ENCODE peak calls at places on chromosomes 12 and 14, in nine cellular contexts. One of them, this sample, is unnamed.

GRCh38 chr12:20212036-20212435 is 156.3 kb upstream of the PDE3A start:
- DNase-seq in BJ: no peak
- DNase-seq in NCI-H460: no peak
- DNase-seq in activated T-helper 1 cell treated with anti-CD3 and anti-CD28 coated beads, Interleukin-2, amount 50 U/mL, for 16 hours: no peak
- DNase-seq in NCI-H69: peak; percentile 26
- DNase-seq in NCI-H187: no peak
- DNase-seq in fibroblast of lung: peak; percentile 75
- DNase-seq in epithelial cell of esophagus: no peak
- DNase-seq in activated CD8-positive, alpha-beta memory T cell treated with anti-CD3 and anti-CD28 coated beads for 48 hours: no peak
- DNase-seq in this sample: peak; percentile 70

GRCh38 chr14:68663385-68664076 is 129.3 kb downstream of the ZFP36L1 start:
- DNase-seq in epithelial cell of esophagus: no peak
- DNase-seq in NCI-H460: no peak
- DNase-seq in NCI-H69: no peak
- DNase-seq in BJ: no peak
- DNase-seq in fibroblast of lung: peak; percentile 59
- DNase-seq in activated T-helper 1 cell treated with anti-CD3 and anti-CD28 coated beads, Interleukin-2, amount 50 U/mL, for 16 hours: no peak
- DNase-seq in activated CD8-positive, alpha-beta memory T cell treated with anti-CD3 and anti-CD28 coated beads for 48 hours: no peak
- DNase-seq in NCI-H187: no peak
- DNase-seq in this sample: no peak

GRCh38 chr12:56884421-56884820 is 49.8 kb downstream of the SDR9C7 start:
- DNase-seq in fibroblast of lung: no peak
- DNase-seq in activated T-helper 1 cell treated with anti-CD3 and anti-CD28 coated beads, Interleukin-2, amount 50 U/mL, for 16 hours: no peak
- DNase-seq in NCI-H460: peak; percentile 38
- DNase-seq in NCI-H69: no peak
- DNase-seq in BJ: no peak
- DNase-seq in activated CD8-positive, alpha-beta memory T cell treated with anti-CD3 and anti-CD28 coated beads for 48 hours: no peak
- DNase-seq in epithelial cell of esophagus: peak; percentile 59
- DNase-seq in NCI-H187: no peak
- DNase-seq in this sample: no peak

GRCh38 chr14:24401810-24402702 is 3.3 kb downstream of the NYNRIN start:
- DNase-seq in NCI-H69: no peak
- DNase-seq in NCI-H187: no peak
- DNase-seq in NCI-H460: no peak
- DNase-seq in fibroblast of lung: no peak
- DNase-seq in epithelial cell of esophagus: no peak
- DNase-seq in activated CD8-positive, alpha-beta memory T cell treated with anti-CD3 and anti-CD28 coated beads for 48 hours: no peak
- DNase-seq in activated T-helper 1 cell treated with anti-CD3 and anti-CD28 coated beads, Interleukin-2, amount 50 U/mL, for 16 hours: no peak
- DNase-seq in BJ: no peak
- DNase-seq in this sample: no peak

GRCh38 chr12:45268672-45269406 is 52.9 kb downstream of the ANO6 start:
- DNase-seq in activated T-helper 1 cell treated with anti-CD3 and anti-CD28 coated beads, Interleukin-2, amount 50 U/mL, for 16 hours: no peak
- DNase-seq in BJ: peak; percentile 64
- DNase-seq in epithelial cell of esophagus: peak; percentile 78
- DNase-seq in NCI-H187: no peak
- DNase-seq in NCI-H69: peak; percentile 94
- DNase-seq in fibroblast of lung: peak; percentile 82
- DNase-seq in activated CD8-positive, alpha-beta memory T cell treated with anti-CD3 and anti-CD28 coated beads for 48 hours: no peak
- DNase-seq in NCI-H460: peak; percentile 29
- DNase-seq in this sample: peak; percentile 4

GRCh38 chr12:7162691-7163114 is 26.8 kb upstream of the PEX5 start:
- DNase-seq in activated CD8-positive, alpha-beta memory T cell treated with anti-CD3 and anti-CD28 coated beads for 48 hours: no peak
- DNase-seq in fibroblast of lung: no peak
- DNase-seq in epithelial cell of esophagus: peak; percentile 74
- DNase-seq in BJ: no peak
- DNase-seq in NCI-H187: peak; percentile 26
- DNase-seq in NCI-H69: peak; percentile 91
- DNase-seq in activated T-helper 1 cell treated with anti-CD3 and anti-CD28 coated beads, Interleukin-2, amount 50 U/mL, for 16 hours: no peak
- DNase-seq in NCI-H460: peak; percentile 12
- DNase-seq in this sample: no peak

GRCh38 chr12:72278894-72279293 is 6.7 kb downstream of the TRHDE start:
- DNase-seq in NCI-H460: no peak
- DNase-seq in fibroblast of lung: no peak
- DNase-seq in BJ: no peak
- DNase-seq in epithelial cell of esophagus: no peak
- DNase-seq in NCI-H187: no peak
- DNase-seq in activated T-helper 1 cell treated with anti-CD3 and anti-CD28 coated beads, Interleukin-2, amount 50 U/mL, for 16 hours: no peak
- DNase-seq in activated CD8-positive, alpha-beta memory T cell treated with anti-CD3 and anti-CD28 coated beads for 48 hours: no peak
- DNase-seq in NCI-H69: no peak
- DNase-seq in this sample: no peak

GRCh38 chr12:26172013-26172412 is 23.4 kb upstream of the SSPN start:
- DNase-seq in NCI-H69: no peak
- DNase-seq in fibroblast of lung: no peak
- DNase-seq in NCI-H187: no peak
- DNase-seq in BJ: no peak
- DNase-seq in epithelial cell of esophagus: no peak
- DNase-seq in NCI-H460: no peak
- DNase-seq in activated CD8-positive, alpha-beta memory T cell treated with anti-CD3 and anti-CD28 coated beads for 48 hours: no peak
- DNase-seq in activated T-helper 1 cell treated with anti-CD3 and anti-CD28 coated beads, Interleukin-2, amount 50 U/mL, for 16 hours: no peak
- DNase-seq in this sample: no peak

GRCh38 chr12:111685811-111686573 is at the start of the genes ACAD10 and BRAP:
- DNase-seq in fibroblast of lung: peak; percentile 94
- DNase-seq in activated T-helper 1 cell treated with anti-CD3 and anti-CD28 coated beads, Interleukin-2, amount 50 U/mL, for 16 hours: peak; percentile 87
- DNase-seq in NCI-H187: peak; percentile 88
- DNase-seq in activated CD8-positive, alpha-beta memory T cell treated with anti-CD3 and anti-CD28 coated beads for 48 hours: peak; percentile 89
- DNase-seq in BJ: peak; percentile 68
- DNase-seq in epithelial cell of esophagus: peak; percentile 95
- DNase-seq in NCI-H69: peak; percentile 98
- DNase-seq in NCI-H460: peak; percentile 92
- DNase-seq in this sample: peak; percentile 80

GRCh38 chr14:58193542-58193941 is 6.4 kb upstream of the ACTR10 start:
- DNase-seq in NCI-H69: no peak
- DNase-seq in fibroblast of lung: no peak
- DNase-seq in BJ: no peak
- DNase-seq in epithelial cell of esophagus: no peak
- DNase-seq in NCI-H460: no peak
- DNase-seq in NCI-H187: no peak
- DNase-seq in activated CD8-positive, alpha-beta memory T cell treated with anti-CD3 and anti-CD28 coated beads for 48 hours: no peak
- DNase-seq in activated T-helper 1 cell treated with anti-CD3 and anti-CD28 coated beads, Interleukin-2, amount 50 U/mL, for 16 hours: no peak
- DNase-seq in this sample: no peak

This sample was measured in NCI-H446 treated with DMSO at 0.1 percent for 48 hours.